ENCODE peak calls at places on chromosome 1, in four cellular contexts. V is HepG2, O is K562, I is H1. U is an unnamed sample.

GRCh38 chr1:12525311-12526181 is 92.5 kb downstream of the DHRS3 start:
- DNase-seq in V (peak; percentile 95), O (no peak), I (no peak), U (no peak)

GRCh38 chr1:38586993-38587646 is 272.5 kb downstream of the RRAGC start:
- DNase-seq in V (peak; percentile 26), O (peak; percentile 77), I (peak; percentile 90), U (peak; percentile 84)

GRCh38 chr1:42295816-42296215 is 39.2 kb downstream of the FOXJ3 start:
- DNase-seq in V (no peak), O (no peak), I (no peak), U (no peak)

GRCh38 chr1:183417691-183418491 is at the start of gene NMNAT2:
- DNase-seq in V (no peak), O (peak; percentile 3), I (peak; percentile 77), U (peak; percentile 65)

GRCh38 chr1:117201808-117202207 is 8.9 kb downstream of the VTCN1 start:
- DNase-seq in V (no peak), O (no peak), I (no peak), U (no peak)

GRCh38 chr1:99546432-99547416 is 99.2 kb upstream of the PALMD start:
- DNase-seq in V (no peak), O (no peak), I (no peak), U (no peak)

GRCh38 chr1:227891955-227892871 is 55.5 kb downstream of the WNT9A start:
- DNase-seq in V (no peak), O (no peak), I (peak; percentile 50), U (peak; percentile 25)

GRCh38 chr1:174534789-174535188 is 87.0 kb downstream of the GPR52 start:
- DNase-seq in V (no peak), O (no peak), I (no peak), U (no peak)

GRCh38 chr1:151512801-151513625 is 1.8 kb downstream of the CGN start:
- DNase-seq in V (no peak), O (no peak), I (peak; percentile 78), U (peak; percentile 67)

GRCh38 chr1:18573170-18573569 is 57.5 kb upstream of the PAX7 start:
- DNase-seq in V (no peak), O (no peak), I (no peak), U (no peak)

GRCh38 chr1:24705260-24706073 is 39.8 kb upstream of the CLIC4 start:
- DNase-seq in V (peak; percentile 98), O (peak; percentile 95), I (peak; percentile 82), U (peak; percentile 85)

GRCh38 chr1:16260814-16261213 is 23.8 kb upstream of the CPLANE2 start:
- DNase-seq in V (no peak), O (no peak), I (no peak), U (no peak)

GRCh38 chr1:55374801-55375616 is 159.8 kb upstream of the USP24 start:
- DNase-seq in V (no peak), O (no peak), I (no peak), U (no peak)

GRCh38 chr1:5744911-5745431 is 247.3 kb downstream of the NPHP4 start:
- DNase-seq in V (no peak), O (no peak), I (peak; percentile 50), U (no peak)

GRCh38 chr1:23574265-23574754 is 15.0 kb upstream of the ID3 start:
- DNase-seq in V (no peak), O (no peak), I (no peak), U (no peak)

GRCh38 chr1:179137623-179138235 is 55.9 kb downstream of the TOR3A start:
- DNase-seq in V (no peak), O (no peak), I (no peak), U (no peak)

GRCh38 chr1:199394856-199395255 is 632.7 kb upstream of the NR5A2 start:
- DNase-seq in V (no peak), O (no peak), I (no peak), U (no peak)

GRCh38 chr1:159214149-159214760 is 9.6 kb downstream of the ACKR1 start:
- DNase-seq in V (peak; percentile 8), O (peak; percentile 60), I (peak; percentile 65), U (peak; percentile 67)

GRCh38 chr1:17538428-17539130 is 919 bp upstream of the ARHGEF10L start:
- DNase-seq in V (peak; percentile 50), O (no peak), I (peak; percentile 87), U (peak; percentile 86)

GRCh38 chr1:94952539-94952938 is 25.6 kb upstream of the CNN3 start:
- DNase-seq in V (no peak), O (no peak), I (no peak), U (no peak)

GRCh38 chr1:241610056-241610815 is 29.9 kb downstream of the CHML start:
- DNase-seq in V (peak; percentile 23), O (peak; percentile 58), I (no peak), U (no peak)

GRCh38 chr1:186443638-186444037 is 17.3 kb downstream of the PDC start:
- DNase-seq in V (no peak), O (no peak), I (no peak), U (no peak)

GRCh38 chr1:192066202-192066601 is 92.1 kb upstream of the RGS18 start:
- DNase-seq in V (no peak), O (peak; percentile 73), I (no peak), U (no peak)

GRCh38 chr1:202967684-202968281 is 726 bp upstream of the CYB5R1 start:
- DNase-seq in V (no peak), O (peak; percentile 49), I (no peak), U (peak; percentile 16)

GRCh38 chr1:56542651-56543050 is 36.7 kb downstream of the PLPP3 start:
- DNase-seq in V (no peak), O (no peak), I (no peak), U (no peak)

GRCh38 chr1:111032295-111032897 is 68.7 kb upstream of the LRIF1 start:
- DNase-seq in V (peak; percentile 51), O (peak; percentile 64), I (no peak), U (no peak)

GRCh38 chr1:111025109-111025508 is 61.4 kb upstream of the LRIF1 start:
- DNase-seq in V (no peak), O (peak; percentile 80), I (no peak), U (no peak)

DNA sequence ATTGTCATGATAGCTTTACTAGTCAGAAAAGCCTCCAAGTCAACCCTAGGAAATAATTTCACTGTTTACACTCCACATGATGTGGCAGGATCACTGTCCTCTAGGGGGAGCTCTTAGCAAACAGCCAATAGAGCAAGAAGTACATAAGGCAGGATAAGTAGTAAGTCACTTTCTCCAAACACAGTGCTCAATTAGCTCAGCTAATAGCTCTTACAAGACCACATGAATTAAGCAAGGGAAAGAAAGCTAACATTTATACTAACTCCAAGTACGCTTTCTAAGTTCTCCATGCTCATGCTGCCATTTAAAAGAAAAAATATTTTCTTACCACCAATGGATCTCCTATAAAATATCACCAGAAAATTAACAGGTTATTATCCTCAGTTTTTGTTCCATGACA is 66.9 kb upstream of the LRIF1 start:
- DNase-seq in V (peak; percentile 65), O (peak; percentile 83), I (peak; percentile 53), U (peak; percentile 54)
- TF ChIP-seq ATF2 in V (no peak), O (no peak), I (no peak), U (no peak)

GRCh38 chr1:77430966-77431735 is 149.3 kb downstream of the AK5 start:
- DNase-seq in V (no peak), O (no peak), I (no peak), U (no peak)
- TF ChIP-seq CREB1 in V (no peak), O (no peak), I (no peak), U (no peak)

DNA sequence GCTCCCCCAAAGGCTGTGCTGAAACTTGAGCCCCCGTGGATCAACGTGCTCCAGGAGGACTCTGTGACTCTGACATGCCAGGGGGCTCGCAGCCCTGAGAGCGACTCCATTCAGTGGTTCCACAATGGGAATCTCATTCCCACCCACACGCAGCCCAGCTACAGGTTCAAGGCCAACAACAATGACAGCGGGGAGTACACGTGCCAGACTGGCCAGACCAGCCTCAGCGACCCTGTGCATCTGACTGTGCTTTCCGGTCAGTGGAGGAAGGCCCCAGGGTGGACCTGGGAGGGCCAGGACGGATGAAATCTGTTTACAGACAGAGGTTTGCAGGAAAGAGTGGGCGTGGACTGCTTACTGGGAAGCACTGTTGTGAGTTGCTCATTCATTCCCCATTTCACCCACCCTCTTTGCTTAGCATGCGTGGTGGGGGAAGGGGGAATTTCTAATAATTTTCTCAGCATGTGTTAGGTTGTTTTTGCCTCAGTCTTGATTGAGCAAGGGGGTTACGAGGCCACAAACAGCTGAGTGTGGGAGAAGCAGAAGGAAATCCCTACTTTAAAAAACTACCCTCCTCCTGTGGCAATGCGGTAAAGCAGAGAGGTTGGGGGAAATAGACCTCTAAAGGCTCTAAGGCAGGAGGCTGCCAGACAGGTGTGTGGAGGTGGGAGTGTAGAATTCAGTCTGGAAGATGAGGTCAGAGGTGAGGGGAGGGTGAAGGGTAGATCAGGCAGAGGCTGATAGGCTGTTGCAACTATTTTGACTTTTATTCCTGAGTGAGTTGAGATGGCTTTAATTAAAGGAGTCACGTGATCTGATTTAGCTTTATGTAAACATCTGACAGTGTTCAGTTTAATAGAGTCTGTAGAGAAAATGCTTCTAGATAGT is 1.3 kb downstream of the FCGR2A start:
- DNase-seq in V (peak; percentile 41), O (peak; percentile 85), I (no peak), U (no peak)
- TF ChIP-seq JUN in V (no peak), O (no peak), I (no peak), U (no peak)

GRCh38 chr1:41044197-41044596 is 22.7 kb upstream of the SLFNL1 start:
- DNase-seq in V (no peak), O (no peak), I (no peak), U (no peak)

GRCh38 chr1:41041866-41042265 is 20.3 kb upstream of the SLFNL1 start:
- DNase-seq in V (no peak), O (no peak), I (no peak), U (no peak)

GRCh38 chr1:41046347-41046775 is 24.8 kb upstream of the SLFNL1 start:
- DNase-seq in V (no peak), O (no peak), I (no peak), U (no peak)

GRCh38 chr1:41048540-41048939 is 27.0 kb upstream of the SLFNL1 start:
- DNase-seq in V (no peak), O (peak; percentile 70), I (no peak), U (no peak)

GRCh38 chr1:41045740-41046139 is 24.2 kb upstream of the SLFNL1 start:
- DNase-seq in V (no peak), O (no peak), I (no peak), U (no peak)
- TF ChIP-seq ATF2 in V (no peak), O (no peak), I (no peak), U (no peak)

GRCh38 chr1:67430358-67431155 is at the start of gene SERBP1:
- DNase-seq in V (peak; percentile 96), O (peak; percentile 99), I (peak; percentile 92), U (peak; percentile 97)
- TF ChIP-seq CREB1 in V (peak; percentile 58), O (peak; percentile 86), I (peak; percentile 82), U (no peak)

GRCh38 chr1:4397196-4397595 is 257.2 kb upstream of the AJAP1 start:
- DNase-seq in V (no peak), O (no peak), I (no peak), U (no peak)
- TF ChIP-seq JUN in V (no peak), O (no peak), I (no peak), U (no peak)